ENCODE peak calls at places on chromosomes 7 and 10, in eight cellular contexts. W is T follicular helper cell, J is NCI-H345, G is glutamatergic neuron, N is HepG2, Z is activated gamma-delta T cell treated with Interleukin-2 at 50 U/mL for 16 hours, Q is A549, B is RPMI8226. X is an unnamed sample.

GRCh38 chr7:1368682-1369571 is 90.3 kb downstream of the MICALL2 start:
- DNase-seq in W (peak), J (peak), G (peak), N (peak), Z (no peak), Q (peak), B (peak), X (no peak)

GRCh38 chr10:110529596-110530011 is 31.9 kb downstream of the DUSP5 start:
- DNase-seq in W (no peak), J (no peak), G (no peak), N (no peak), Z (peak), Q (no peak), B (no peak), X (peak)

GRCh38 chr10:78849731-78850130 is 219.0 kb upstream of the ZMIZ1 start:
- DNase-seq in W (no peak), J (no peak), G (no peak), N (no peak), Z (no peak), Q (no peak), B (no peak), X (no peak)

GRCh38 chr7:6497994-6498393 is 50.2 kb upstream of the DAGLB start:
- DNase-seq in W (no peak), J (no peak), G (no peak), N (no peak), Z (no peak), Q (no peak), B (no peak), X (no peak)

GRCh38 chr10:115772606-115773005 is 500.4 kb downstream of the GFRA1 start:
- DNase-seq in W (no peak), J (no peak), G (no peak), N (no peak), Z (no peak), Q (peak), B (no peak), X (no peak)

GRCh38 chr7:66250711-66251110 is 45.6 kb downstream of the TPST1 start:
- DNase-seq in W (no peak), J (no peak), G (no peak), N (peak), Z (no peak), Q (peak), B (no peak), X (no peak)

GRCh38 chr10:26952094-26952493 is 91.3 kb upstream of the ABI1 start:
- DNase-seq in W (no peak), J (no peak), G (no peak), N (no peak), Z (no peak), Q (no peak), B (no peak), X (no peak)

GRCh38 chr7:155456772-155457543 is 971 bp upstream of the EN2 start:
- DNase-seq in W (no peak), J (peak), G (peak), N (no peak), Z (no peak), Q (peak), B (no peak), X (peak)

GRCh38 chr10:4280481-4281206 is 495.6 kb upstream of the KLF6 start:
- DNase-seq in W (no peak), J (no peak), G (no peak), N (no peak), Z (no peak), Q (no peak), B (no peak), X (no peak)

GRCh38 chr7:30549933-30550493 is 44.7 kb upstream of the GARS1 start:
- DNase-seq in W (no peak), J (peak), G (peak), N (no peak), Z (no peak), Q (no peak), B (no peak), X (no peak)

GRCh38 chr10:50582766-50583762 is 40.7 kb downstream of the SGMS1 start:
- DNase-seq in W (no peak), J (no peak), G (no peak), N (no peak), Z (no peak), Q (peak), B (no peak), X (no peak)

GRCh38 chr7:604038-604883 is 84.6 kb upstream of the PDGFA start:
- DNase-seq in W (peak), J (no peak), G (no peak), N (no peak), Z (peak), Q (no peak), B (no peak), X (peak)